ENCODE peak calls at places on chromosomes 3 and 15, in ten cellular contexts. N is naive thymus-derived CD8-positive, alpha-beta T cell; V is sciatic nerve; A is T-helper 1 cell; I is GM20000; G is pons; L is posterior cingulate gyrus; M is heart left ventricle; F is activated T-cell treated with anti-CD3 and anti-CD28 coated beads, Interleukin-2, amount 50 U/mL, for 72 hours; T is endothelial cell of umbilical vein. J is an unnamed sample.

GRCh38 chr3:51371943-51372557 is 13.0 kb upstream of the MANF start:
- DNase-seq in N (peak), V (no peak), A (no peak), I (peak), G (peak), L (no peak), M (no peak), F (peak), T (peak), J (no peak)

GRCh38 chr15:25054943-25055342 is 100.2 kb downstream of the SNRPN start:
- DNase-seq in N (no peak), V (peak), A (no peak), I (no peak), G (no peak), L (peak), M (no peak), F (no peak), T (no peak), J (no peak)

GRCh38 chr3:172063456-172064432 is 24.4 kb downstream of the FNDC3B start:
- DNase-seq in N (no peak), V (no peak), A (no peak), I (no peak), G (no peak), L (no peak), M (no peak), F (no peak), T (no peak), J (no peak)

GRCh38 chr3:112531358-112531781 is 30.4 kb downstream of the ATG3 start:
- DNase-seq in N (no peak), V (no peak), A (no peak), I (peak), G (peak), L (no peak), M (no peak), F (no peak), T (peak), J (no peak)

GRCh38 chr3:197010556-197011351 is 18.9 kb downstream of the MELTF start:
- DNase-seq in N (no peak), V (no peak), A (no peak), I (no peak), G (no peak), L (peak), M (no peak), F (no peak), T (no peak), J (no peak)

GRCh38 chr3:128313181-128313725 is 153.4 kb downstream of the DNAJB8 start:
- DNase-seq in N (no peak), V (no peak), A (no peak), I (no peak), G (peak), L (peak), M (no peak), F (no peak), T (no peak), J (no peak)

GRCh38 chr15:94174399-94174802 is 57.0 kb upstream of the MCTP2 start:
- DNase-seq in N (no peak), V (no peak), A (no peak), I (no peak), G (no peak), L (no peak), M (no peak), F (peak), T (no peak), J (peak)

GRCh38 chr15:71011503-71012155 is 103.6 kb upstream of the THSD4 start:
- DNase-seq in N (no peak), V (no peak), A (no peak), I (peak), G (peak), L (no peak), M (no peak), F (no peak), T (peak), J (no peak)

GRCh38 chr15:88208305-88208704 is 48.2 kb downstream of the NTRK3 start:
- DNase-seq in N (no peak), V (no peak), A (no peak), I (no peak), G (no peak), L (no peak), M (no peak), F (no peak), T (no peak), J (no peak)

GRCh38 chr15:25787855-25788521 is 75.1 kb downstream of the ATP10A start:
- DNase-seq in N (no peak), V (no peak), A (no peak), I (no peak), G (no peak), L (peak), M (no peak), F (no peak), T (no peak), J (no peak)

GRCh38 chr3:46558184-46559029 is 7.7 kb downstream of the LRRC2 start:
- DNase-seq in N (peak), V (peak), A (peak), I (peak), G (peak), L (peak), M (peak), F (peak), T (peak), J (peak)

GRCh38 chr3:99700637-99701268 is 62.4 kb downstream of the COL8A1 start:
- DNase-seq in N (no peak), V (no peak), A (no peak), I (no peak), G (no peak), L (no peak), M (no peak), F (no peak), T (peak), J (no peak)

GRCh38 chr15:51097553-51098330 is 3.0 kb upstream of the TNFAIP8L3 start:
- DNase-seq in N (no peak), V (no peak), A (no peak), I (no peak), G (peak), L (no peak), M (no peak), F (no peak), T (peak), J (no peak)

GRCh38 chr15:85625856-85626255 is 168.9 kb downstream of the KLHL25 start:
- DNase-seq in N (no peak), V (no peak), A (no peak), I (peak), G (no peak), L (no peak), M (no peak), F (peak), T (no peak), J (no peak)

GRCh38 chr15:69080203-69080957 is 65.9 kb downstream of the NOX5 start:
- DNase-seq in N (no peak), V (no peak), A (no peak), I (no peak), G (peak), L (no peak), M (no peak), F (no peak), T (peak), J (no peak)

GRCh38 chr3:187291512-187292132 is at the start of gene MASP1:
- DNase-seq in N (no peak), V (no peak), A (no peak), I (no peak), G (no peak), L (peak), M (peak), F (no peak), T (no peak), J (no peak)

GRCh38 chr3:124951511-124952390 is 17.2 kb upstream of the MUC13 start:
- DNase-seq in N (no peak), V (no peak), A (no peak), I (no peak), G (no peak), L (no peak), M (no peak), F (no peak), T (no peak), J (no peak)

GRCh38 chr3:27792869-27793268 is 70.7 kb upstream of the EOMES start:
- DNase-seq in N (no peak), V (no peak), A (no peak), I (no peak), G (no peak), L (no peak), M (no peak), F (no peak), T (no peak), J (no peak)

GRCh38 chr3:71931930-71932329 is 147.0 kb upstream of the PROK2 start:
- DNase-seq in N (no peak), V (no peak), A (no peak), I (no peak), G (no peak), L (no peak), M (no peak), F (no peak), T (no peak), J (no peak)